ENCODE peak calls at places on chromosome 11, in seven cellular contexts. O, N, P, W, S, U and R are unnamed samples.

GRCh38 chr11:94895451-94895850 is 77.9 kb downstream of the CWC15 start:
- DNase-seq in S (no peak), O (no peak), U (peak; percentile 42), P (no peak), W (no peak), N (no peak), R (no peak)

GRCh38 chr11:125207866-125208425 is 43.4 kb downstream of the PKNOX2 start:
- DNase-seq in W (peak; percentile 1), U (no peak), O (no peak), P (no peak), S (no peak), N (no peak), R (no peak)

GRCh38 chr11:34860518-34860917 is 55.7 kb downstream of the APIP start:
- DNase-seq in U (no peak), W (no peak), N (no peak), P (no peak), O (no peak), S (no peak), R (no peak)

GRCh38 chr11:10304495-10305261 is at the start of gene ADM:
- DNase-seq in U (peak; percentile 94), W (peak; percentile 96), P (peak; percentile 85), S (peak; percentile 93), O (peak; percentile 93), N (peak; percentile 93), R (peak; percentile 87)

GRCh38 chr11:102733232-102733875 is 8.6 kb upstream of the MMP8 start:
- DNase-seq in W (no peak), O (peak; percentile 72), U (peak; percentile 64), P (peak; percentile 58), N (peak; percentile 30), S (peak; percentile 84), R (peak; percentile 79)

GRCh38 chr11:45901646-45902045 is 5.4 kb downstream of the FREY1 start:
- DNase-seq in U (no peak), P (no peak), S (no peak), W (no peak), O (no peak), N (no peak), R (no peak)

GRCh38 chr11:4093519-4094347 is 866 bp upstream of the RRM1 start:
- DNase-seq in N (no peak), P (no peak), S (no peak), O (no peak), W (no peak), U (no peak), R (no peak)

GRCh38 chr11:69535928-69536327 is 54.5 kb downstream of the LINC01488 start:
- DNase-seq in P (no peak), W (peak; percentile 41), S (peak; percentile 63), U (no peak), N (no peak), O (no peak), R (no peak)

GRCh38 chr11:88175707-88176066 is 444 bp upstream of the RAB38 start:
- DNase-seq in W (no peak), N (no peak), S (no peak), P (no peak), U (peak; percentile 17), O (no peak), R (no peak)

GRCh38 chr11:110490886-110491285 is 61.1 kb downstream of the FDX1 start:
- DNase-seq in W (no peak), N (no peak), O (no peak), P (no peak), S (no peak), U (no peak), R (no peak)

GRCh38 chr11:34788642-34789041 is 127.5 kb downstream of the APIP start:
- DNase-seq in N (no peak), P (no peak), W (no peak), O (no peak), S (no peak), U (no peak), R (no peak)

GRCh38 chr11:124942446-124943202 is 6.8 kb upstream of the HEPACAM start:
- DNase-seq in N (no peak), S (no peak), W (no peak), O (no peak), U (no peak), P (no peak), R (no peak)

GRCh38 chr11:10973416-10973815 is 115.6 kb upstream of the ZBED5 start:
- DNase-seq in N (no peak), W (no peak), S (no peak), P (no peak), U (no peak), O (no peak), R (no peak)

GRCh38 chr11:60840711-60841430 is 1.0 kb upstream of the CCDC86 start:
- DNase-seq in U (peak; percentile 67), P (no peak), O (peak; percentile 33), S (no peak), W (peak; percentile 76), N (no peak), R (no peak)

GRCh38 chr11:128658499-128658898 is 35.4 kb upstream of the FLI1 start:
- DNase-seq in U (no peak), N (no peak), W (no peak), S (no peak), P (no peak), O (no peak), R (no peak)

GRCh38 chr11:95599959-95600586 is 189.5 kb downstream of the FAM76B start:
- DNase-seq in U (no peak), W (no peak), O (no peak), N (no peak), S (no peak), P (no peak), R (no peak)

GRCh38 chr11:36455658-36456111 is 54.4 kb downstream of the TRAF6 start:
- DNase-seq in S (no peak), W (peak; percentile 87), O (peak; percentile 24), P (no peak), U (peak; percentile 54), N (no peak), R (peak; percentile 36)

GRCh38 chr11:13316528-13316961 is 39.0 kb downstream of the BMAL1 start:
- DNase-seq in O (no peak), P (no peak), S (no peak), N (no peak), W (no peak), U (no peak), R (no peak)

GRCh38 chr11:44774131-44774530 is 47.4 kb downstream of the TSPAN18 start:
- DNase-seq in S (peak; percentile 58), P (no peak), N (no peak), O (peak; percentile 30), W (peak; percentile 89), U (peak; percentile 39), R (peak; percentile 17)

GRCh38 chr11:2526808-2527381 is 82.1 kb downstream of the KCNQ1 start:
- DNase-seq in W (peak; percentile 78), N (no peak), U (no peak), S (peak; percentile 92), P (peak; percentile 50), O (peak; percentile 87), R (peak; percentile 87)
- TF ChIP-seq CTCF in W (no peak), N (peak; percentile 5), U (no peak), S (peak; percentile 44), P (no peak), O (peak; percentile 61), R (peak; percentile 16)

GRCh38 chr11:106167085-106167484 is 89.6 kb downstream of the AASDHPPT start:
- DNase-seq in P (no peak), S (no peak), W (no peak), U (no peak), N (no peak), O (no peak), R (no peak)
- TF ChIP-seq POLR2AphosphoS5 in P (no peak), S (no peak), W (no peak), U (no peak), N (no peak), O (no peak), R (no peak)

GRCh38 chr11:72812968-72813739 is 1.1 kb upstream of the ATG16L2 start:
- DNase-seq in P (no peak), S (peak; percentile 85), N (no peak), U (peak; percentile 70), W (peak; percentile 78), O (peak; percentile 71), R (peak; percentile 59)
- TF ChIP-seq POLR2A in P (no peak), S (no peak), N (no peak), U (peak; percentile 38), W (no peak), O (no peak), R (no peak)

DNA sequence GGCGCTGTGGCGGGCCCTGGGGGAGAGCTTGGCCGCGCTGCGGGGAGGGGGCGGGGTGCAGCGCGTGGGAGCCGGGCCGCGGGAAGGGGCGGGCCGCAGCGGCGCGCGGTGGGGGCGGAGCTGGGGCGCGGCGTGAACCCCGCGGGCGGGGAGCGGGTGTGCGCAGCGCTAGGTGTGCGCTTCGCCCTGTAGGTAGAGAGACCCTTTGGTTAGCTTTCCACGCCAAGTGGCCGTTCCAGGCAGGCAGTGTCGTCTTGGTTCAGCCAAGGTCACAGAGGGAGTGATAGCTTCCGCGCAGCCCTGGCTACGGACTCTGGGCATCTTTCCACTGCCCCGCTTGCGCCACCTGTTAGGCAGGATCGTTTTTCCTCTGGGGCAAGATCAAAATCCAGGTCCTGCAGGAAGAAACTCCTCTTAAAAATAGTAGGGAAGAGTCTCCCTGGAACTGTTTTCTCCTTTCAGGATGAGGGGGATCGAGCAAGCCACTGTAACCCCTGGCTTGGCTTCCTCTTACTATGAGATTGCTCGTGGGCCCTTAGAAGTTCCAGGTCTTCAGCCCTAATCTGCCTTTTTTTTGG is 434 bp downstream of the BANF1 start:
- DNase-seq in W (peak; percentile 82), O (peak; percentile 68), P (peak; percentile 71), U (no peak), S (no peak), N (peak; percentile 69), R (peak; percentile 70)
- TF ChIP-seq CTCF in W (no peak), O (peak; percentile 20), P (no peak), U (no peak), S (no peak), N (peak; percentile 27), R (no peak)